ENCODE peak calls at places on chromosomes 16 and 17, in four cellular contexts. T is HL-60, G is GM12878, A is K562. E is an unnamed sample.

GRCh38 chr17:17538417-17539391 is 42.5 kb upstream of the RASD1 start:
- DNase-seq in T (no peak), G (no peak), A (peak), E (no peak)

GRCh38 chr16:67460961-67461360 is 20.0 kb downstream of the ATP6V0D1 start:
- DNase-seq in T (no peak), G (no peak), A (no peak), E (no peak)

GRCh38 chr17:38743556-38744171 is 4.5 kb downstream of the PCGF2 start:
- DNase-seq in T (no peak), G (no peak), A (no peak), E (no peak)

GRCh38 chr17:47999612-48000011 is 28.7 kb downstream of the CDK5RAP3 start:
- DNase-seq in T (no peak), G (no peak), A (no peak), E (no peak)

GRCh38 chr17:79667746-79668145 is 56.9 kb upstream of the RBFOX3 start:
- DNase-seq in T (no peak), G (no peak), A (no peak), E (no peak)

GRCh38 chr17:80791758-80792284 is 199.8 kb upstream of the CHMP6 start:
- DNase-seq in T (no peak), G (no peak), A (peak), E (no peak)

GRCh38 chr17:45918241-45918745 is 23.9 kb downstream of the MAPT start:
- DNase-seq in T (no peak), G (no peak), A (no peak), E (no peak)

GRCh38 chr17:51372345-51373004 is 112.1 kb downstream of the UTP18 start:
- DNase-seq in T (peak), G (peak), A (peak), E (peak)

DNA sequence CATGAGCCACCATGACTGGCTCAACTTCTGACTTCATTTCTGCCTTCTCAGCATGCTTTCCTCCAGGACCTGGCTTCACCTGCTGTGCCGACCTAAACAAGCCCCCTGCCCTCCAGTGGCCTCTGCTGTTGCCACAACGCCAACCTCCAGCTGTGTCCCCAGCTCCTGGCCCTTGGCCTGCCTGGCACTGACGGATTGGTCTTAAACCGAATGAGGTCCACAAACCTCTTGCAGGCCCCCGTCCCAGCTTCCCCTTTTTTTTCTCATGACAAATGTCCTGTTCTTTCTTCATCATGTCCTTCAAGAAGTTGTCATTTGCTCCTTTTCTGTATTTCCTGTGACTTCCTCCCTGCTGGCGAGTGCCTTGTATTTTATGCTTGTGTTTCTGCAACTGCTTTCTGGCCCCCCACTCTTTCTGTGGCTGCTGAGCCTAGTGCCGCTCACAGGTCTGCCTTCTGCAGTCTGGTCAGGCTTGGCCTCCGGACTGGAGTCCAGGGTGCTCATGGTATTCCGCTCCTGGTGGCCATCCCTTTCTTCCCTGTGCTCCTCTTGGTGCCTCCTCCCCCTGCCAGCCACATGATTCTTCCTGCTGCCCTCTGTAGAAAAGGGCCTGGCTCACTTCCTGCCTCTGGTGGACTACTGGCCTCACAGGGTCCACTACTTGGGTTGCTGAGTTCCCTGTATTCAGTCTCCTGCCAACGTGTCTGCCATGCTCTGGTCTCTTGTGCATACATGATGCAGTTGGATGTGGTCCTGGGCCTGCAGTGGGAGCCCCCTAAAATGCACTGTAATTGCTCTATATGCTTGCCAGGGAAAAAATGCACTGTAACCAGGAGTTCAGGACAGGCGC is 2.9 kb downstream of the ATP6V0C start:
- DNase-seq in T (no peak), G (no peak), A (no peak), E (no peak)
- TF ChIP-seq SPI1 in T (peak), G (peak), A (peak), E (peak)

GRCh38 chr17:31211352-31212012 is 85.6 kb downstream of the OMG start:
- DNase-seq in T (no peak), G (no peak), A (no peak), E (no peak)

GRCh38 chr17:31216053-31216751 is 80.8 kb downstream of the OMG start:
- DNase-seq in T (no peak), G (peak), A (peak), E (no peak)
- TF ChIP-seq SPI1 in T (no peak), G (no peak), A (no peak), E (no peak)

DNA sequence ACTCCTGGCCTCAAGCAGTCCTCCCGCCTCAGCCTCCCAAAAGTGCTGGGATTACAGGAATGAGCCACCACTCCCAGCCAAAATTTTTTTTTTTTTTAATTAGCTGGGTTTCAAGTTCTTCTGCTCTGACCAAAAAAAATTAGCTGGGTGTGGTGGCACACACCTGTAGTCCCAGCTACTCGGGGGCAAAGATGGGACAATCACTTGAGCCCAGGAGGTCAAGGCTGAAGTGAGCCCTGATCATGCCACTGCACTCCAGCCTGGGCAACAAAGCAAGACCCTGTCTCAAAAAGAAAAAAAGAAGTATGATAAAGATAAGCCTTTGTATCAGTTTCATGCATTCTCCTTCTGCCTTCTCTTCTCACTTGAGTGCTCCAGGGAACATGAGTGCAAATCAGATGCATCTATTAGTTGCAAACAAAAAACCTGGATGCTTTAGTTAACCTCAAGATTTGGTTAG is 1.9 kb downstream of the NQO1 start:
- DNase-seq in T (no peak), G (no peak), A (no peak), E (no peak)
- TF ChIP-seq SPI1 in T (no peak), G (no peak), A (no peak), E (no peak)

DNA sequence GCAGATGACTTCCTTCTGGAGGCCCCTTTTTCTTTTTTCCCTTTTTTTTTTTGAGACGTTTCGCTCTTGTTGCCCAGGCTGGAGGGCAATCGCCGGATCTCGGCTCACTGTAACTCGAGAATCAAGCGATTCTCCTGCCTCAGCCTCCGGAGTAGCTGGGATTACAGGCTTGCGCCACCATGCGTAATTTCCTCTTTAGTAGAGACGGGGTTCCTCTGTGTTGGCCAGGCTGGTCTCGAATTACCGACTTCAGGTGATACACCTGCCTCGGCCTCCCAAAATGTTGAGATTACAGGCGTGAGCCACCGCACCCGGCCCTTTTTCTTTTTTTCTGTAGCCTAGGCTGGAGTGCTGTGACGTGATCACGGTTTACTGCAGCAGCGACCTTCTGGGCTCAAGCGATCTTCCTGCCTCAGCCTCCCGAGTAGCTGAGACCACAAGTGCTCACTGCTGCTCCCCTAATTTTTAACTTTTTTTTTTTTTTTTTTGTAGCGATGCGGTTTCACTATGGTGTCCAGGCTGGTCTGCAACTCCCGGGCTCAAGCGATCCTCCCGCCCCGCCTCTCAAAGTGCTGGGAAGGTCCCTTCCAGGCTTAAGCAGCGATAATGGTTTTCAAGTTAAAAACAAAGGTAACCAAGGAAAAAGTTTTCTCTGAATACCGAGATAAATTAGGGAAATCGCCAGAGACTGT is 956 bp upstream of the IST1 start:
- DNase-seq in T (no peak), G (no peak), A (peak), E (no peak)
- TF ChIP-seq SPI1 in T (peak), G (peak), A (no peak), E (no peak)

E was measured in GM12891.